ENCODE peak calls at places on chromosomes 7 and 10, in ten cellular contexts. D, Z, O, R, J, V, U, M, P and S are unnamed samples.

GRCh38 chr7:3078458-3078857 is 34.8 kb upstream of the CARD11 start:
- DNase-seq in D (no peak), Z (no peak), O (no peak), R (no peak), J (no peak), V (no peak), U (no peak), M (no peak), P (no peak), S (no peak)

GRCh38 chr7:121301441-121302213 is 27.2 kb upstream of the WNT16 start:
- DNase-seq in D (no peak), Z (no peak), O (no peak), R (no peak), J (no peak), V (peak; percentile 42), U (no peak), M (no peak), P (no peak), S (no peak)

GRCh38 chr10:62154231-62154630 is 114.4 kb downstream of the RTKN2 start:
- DNase-seq in D (peak; percentile 29), Z (no peak), O (no peak), R (peak; percentile 25), J (no peak), V (no peak), U (no peak), M (no peak), P (no peak), S (no peak)

GRCh38 chr10:24039897-24040296 is 169.0 kb upstream of the KIAA1217 start:
- DNase-seq in D (peak; percentile 14), Z (no peak), O (no peak), R (peak; percentile 30), J (no peak), V (no peak), U (no peak), M (no peak), P (no peak), S (no peak)

GRCh38 chr7:2037301-2037804 is 195.4 kb downstream of the MAD1L1 start:
- DNase-seq in D (no peak), Z (peak; percentile 12), O (no peak), R (no peak), J (peak; percentile 48), V (no peak), U (no peak), M (no peak), P (peak; percentile 11), S (no peak)

GRCh38 chr10:121662945-121663917 is 65.0 kb upstream of the FGFR2 start:
- DNase-seq in D (peak; percentile 35), Z (no peak), O (peak; percentile 3), R (peak; percentile 37), J (no peak), V (no peak), U (peak; percentile 25), M (peak; percentile 49), P (no peak), S (no peak)

GRCh38 chr7:123867220-123867619 is 22.3 kb downstream of the HYAL4 start:
- DNase-seq in D (no peak), Z (no peak), O (no peak), R (no peak), J (no peak), V (no peak), U (no peak), M (no peak), P (no peak), S (no peak)

GRCh38 chr10:4109469-4109868 is 324.5 kb upstream of the KLF6 start:
- DNase-seq in D (no peak), Z (no peak), O (no peak), R (no peak), J (no peak), V (no peak), U (no peak), M (no peak), P (no peak), S (no peak)

GRCh38 chr10:24462889-24463552 is 254.1 kb downstream of the KIAA1217 start:
- DNase-seq in D (no peak), Z (no peak), O (no peak), R (no peak), J (no peak), V (no peak), U (no peak), M (no peak), P (no peak), S (no peak)

GRCh38 chr7:1555813-1556540 is at the start of gene TMEM184A:
- DNase-seq in D (peak; percentile 93), Z (peak; percentile 33), O (peak; percentile 100), R (peak; percentile 92), J (peak; percentile 93), V (no peak), U (no peak), M (peak; percentile 64), P (no peak), S (peak; percentile 90)

GRCh38 chr10:48213047-48213446 is 61.4 kb downstream of the FRMPD2 start:
- DNase-seq in D (no peak), Z (no peak), O (no peak), R (no peak), J (no peak), V (no peak), U (no peak), M (no peak), P (no peak), S (no peak)